ENCODE peak calls at places on chromosomes 2 and 18, in six cellular contexts. One of them, this sample, is unnamed.

GRCh38 chr2:60028819-60029218 is 524.6 kb downstream of the BCL11A start:
- DNase-seq in small intestine: no peak
- DNase-seq in NB4: no peak
- DNase-seq in lung microvascular endothelial cell: no peak
- DNase-seq in NCI-H1092 treated with DMSO at 0.1 percent for 48 hours: no peak
- DNase-seq in AG04450: no peak
- DNase-seq in this sample: no peak

GRCh38 chr2:135742307-135742838 is 718 bp downstream of the UBXN4 start:
- DNase-seq in small intestine: peak
- DNase-seq in NB4: peak
- DNase-seq in lung microvascular endothelial cell: peak
- DNase-seq in NCI-H1092 treated with DMSO at 0.1 percent for 48 hours: peak
- DNase-seq in AG04450: no peak
- DNase-seq in this sample: peak

GRCh38 chr18:2466978-2467377 is 104.3 kb downstream of the METTL4 start:
- DNase-seq in small intestine: no peak
- DNase-seq in NB4: no peak
- DNase-seq in lung microvascular endothelial cell: no peak
- DNase-seq in NCI-H1092 treated with DMSO at 0.1 percent for 48 hours: no peak
- DNase-seq in AG04450: no peak
- DNase-seq in this sample: no peak

GRCh38 chr2:240461471-240462072 is 26.1 kb downstream of the GPC1 start:
- DNase-seq in small intestine: no peak
- DNase-seq in NB4: no peak
- DNase-seq in lung microvascular endothelial cell: no peak
- DNase-seq in NCI-H1092 treated with DMSO at 0.1 percent for 48 hours: no peak
- DNase-seq in AG04450: no peak
- DNase-seq in this sample: no peak

GRCh38 chr2:115303-115702 is 69.0 kb upstream of the FAM110C start:
- DNase-seq in small intestine: no peak
- DNase-seq in NB4: no peak
- DNase-seq in lung microvascular endothelial cell: no peak
- DNase-seq in NCI-H1092 treated with DMSO at 0.1 percent for 48 hours: no peak
- DNase-seq in AG04450: no peak
- DNase-seq in this sample: no peak

GRCh38 chr18:75107196-75107930 is 101.6 kb downstream of the PTGR3 start:
- DNase-seq in small intestine: no peak
- DNase-seq in NB4: no peak
- DNase-seq in lung microvascular endothelial cell: no peak
- DNase-seq in NCI-H1092 treated with DMSO at 0.1 percent for 48 hours: no peak
- DNase-seq in AG04450: no peak
- DNase-seq in this sample: no peak

GRCh38 chr2:75162897-75163296 is 36.4 kb downstream of the TACR1 start:
- DNase-seq in small intestine: no peak
- DNase-seq in NB4: peak
- DNase-seq in lung microvascular endothelial cell: no peak
- DNase-seq in NCI-H1092 treated with DMSO at 0.1 percent for 48 hours: no peak
- DNase-seq in AG04450: no peak
- DNase-seq in this sample: no peak

GRCh38 chr2:3340144-3340543 is 37.5 kb downstream of the EIPR1 start:
- DNase-seq in small intestine: no peak
- DNase-seq in NB4: no peak
- DNase-seq in lung microvascular endothelial cell: no peak
- DNase-seq in NCI-H1092 treated with DMSO at 0.1 percent for 48 hours: no peak
- DNase-seq in AG04450: no peak
- DNase-seq in this sample: no peak

GRCh38 chr2:48600204-48600813 is 17.3 kb upstream of the GTF2A1L start:
- DNase-seq in small intestine: peak
- DNase-seq in NB4: peak
- DNase-seq in lung microvascular endothelial cell: peak
- DNase-seq in NCI-H1092 treated with DMSO at 0.1 percent for 48 hours: peak
- DNase-seq in AG04450: peak
- DNase-seq in this sample: no peak

GRCh38 chr2:54429055-54429454 is 27.1 kb upstream of the SPTBN1 start:
- DNase-seq in small intestine: no peak
- DNase-seq in NB4: no peak
- DNase-seq in lung microvascular endothelial cell: no peak
- DNase-seq in NCI-H1092 treated with DMSO at 0.1 percent for 48 hours: no peak
- DNase-seq in AG04450: no peak
- DNase-seq in this sample: peak

GRCh38 chr2:11417946-11418585 is 47.9 kb downstream of the E2F6 start:
- DNase-seq in small intestine: peak
- DNase-seq in NB4: peak
- DNase-seq in lung microvascular endothelial cell: peak
- DNase-seq in NCI-H1092 treated with DMSO at 0.1 percent for 48 hours: no peak
- DNase-seq in AG04450: no peak
- DNase-seq in this sample: no peak

GRCh38 chr2:54457326-54458023 is 1.3 kb downstream of the SPTBN1 start:
- DNase-seq in small intestine: no peak
- DNase-seq in NB4: peak
- DNase-seq in lung microvascular endothelial cell: peak
- DNase-seq in NCI-H1092 treated with DMSO at 0.1 percent for 48 hours: peak
- DNase-seq in AG04450: no peak
- DNase-seq in this sample: no peak

GRCh38 chr2:138762515-138762914 is 17.7 kb downstream of the NXPH2 start:
- DNase-seq in small intestine: no peak
- DNase-seq in NB4: no peak
- DNase-seq in lung microvascular endothelial cell: no peak
- DNase-seq in NCI-H1092 treated with DMSO at 0.1 percent for 48 hours: no peak
- DNase-seq in AG04450: no peak
- DNase-seq in this sample: no peak

GRCh38 chr2:36371963-36372391 is 16.4 kb downstream of the CRIM1 start:
- DNase-seq in small intestine: peak
- DNase-seq in NB4: no peak
- DNase-seq in lung microvascular endothelial cell: peak
- DNase-seq in NCI-H1092 treated with DMSO at 0.1 percent for 48 hours: no peak
- DNase-seq in AG04450: peak
- DNase-seq in this sample: peak

GRCh38 chr18:57269756-57270534 is 82.4 kb upstream of the ST8SIA3 start:
- DNase-seq in small intestine: peak
- DNase-seq in NB4: no peak
- DNase-seq in lung microvascular endothelial cell: no peak
- DNase-seq in NCI-H1092 treated with DMSO at 0.1 percent for 48 hours: no peak
- DNase-seq in AG04450: no peak
- DNase-seq in this sample: no peak

GRCh38 chr2:45837812-45838341 is 186.4 kb downstream of the PRKCE start:
- DNase-seq in small intestine: no peak
- DNase-seq in NB4: no peak
- DNase-seq in lung microvascular endothelial cell: no peak
- DNase-seq in NCI-H1092 treated with DMSO at 0.1 percent for 48 hours: no peak
- DNase-seq in AG04450: no peak
- DNase-seq in this sample: no peak

GRCh38 chr2:85702172-85702571 is 8.0 kb downstream of the GNLY start:
- DNase-seq in small intestine: no peak
- DNase-seq in NB4: peak
- DNase-seq in lung microvascular endothelial cell: peak
- DNase-seq in NCI-H1092 treated with DMSO at 0.1 percent for 48 hours: no peak
- DNase-seq in AG04450: no peak
- DNase-seq in this sample: no peak

GRCh38 chr2:10489842-10490555 is 41.9 kb upstream of the ODC1 start:
- DNase-seq in small intestine: no peak
- DNase-seq in NB4: no peak
- DNase-seq in lung microvascular endothelial cell: no peak
- DNase-seq in NCI-H1092 treated with DMSO at 0.1 percent for 48 hours: no peak
- DNase-seq in AG04450: no peak
- DNase-seq in this sample: no peak

GRCh38 chr2:231245253-231246094 is 47.0 kb downstream of the ARMC9 start:
- DNase-seq in small intestine: peak
- DNase-seq in NB4: peak
- DNase-seq in lung microvascular endothelial cell: no peak
- DNase-seq in NCI-H1092 treated with DMSO at 0.1 percent for 48 hours: no peak
- DNase-seq in AG04450: no peak
- DNase-seq in this sample: no peak

GRCh38 chr18:13910986-13911385 is 4.3 kb downstream of the MC2R start:
- DNase-seq in small intestine: no peak
- DNase-seq in NB4: no peak
- DNase-seq in lung microvascular endothelial cell: no peak
- DNase-seq in NCI-H1092 treated with DMSO at 0.1 percent for 48 hours: no peak
- DNase-seq in AG04450: no peak
- DNase-seq in this sample: no peak

GRCh38 chr2:10342245-10342951 is 39.7 kb downstream of the HPCAL1 start:
- DNase-seq in small intestine: no peak
- DNase-seq in NB4: no peak
- DNase-seq in lung microvascular endothelial cell: no peak
- DNase-seq in NCI-H1092 treated with DMSO at 0.1 percent for 48 hours: no peak
- DNase-seq in AG04450: no peak
- DNase-seq in this sample: no peak

GRCh38 chr2:102117488-102117887 is 25.1 kb upstream of the IL1R1 start:
- DNase-seq in small intestine: no peak
- DNase-seq in NB4: no peak
- DNase-seq in lung microvascular endothelial cell: no peak
- DNase-seq in NCI-H1092 treated with DMSO at 0.1 percent for 48 hours: no peak
- DNase-seq in AG04450: no peak
- DNase-seq in this sample: no peak

GRCh38 chr2:19630921-19631320 is 270.9 kb downstream of the TTC32 start:
- DNase-seq in small intestine: no peak
- DNase-seq in NB4: no peak
- DNase-seq in lung microvascular endothelial cell: no peak
- DNase-seq in NCI-H1092 treated with DMSO at 0.1 percent for 48 hours: no peak
- DNase-seq in AG04450: no peak
- DNase-seq in this sample: no peak

GRCh38 chr2:230503798-230504197 is 87.8 kb downstream of the SP100 start:
- DNase-seq in small intestine: no peak
- DNase-seq in NB4: no peak
- DNase-seq in lung microvascular endothelial cell: no peak
- DNase-seq in NCI-H1092 treated with DMSO at 0.1 percent for 48 hours: no peak
- DNase-seq in AG04450: no peak
- DNase-seq in this sample: no peak

GRCh38 chr2:213980883-213981282 is 430.0 kb upstream of the VWC2L start:
- DNase-seq in small intestine: no peak
- DNase-seq in NB4: no peak
- DNase-seq in lung microvascular endothelial cell: peak
- DNase-seq in NCI-H1092 treated with DMSO at 0.1 percent for 48 hours: no peak
- DNase-seq in AG04450: no peak
- DNase-seq in this sample: no peak

GRCh38 chr2:176129825-176130152 is 284 bp downstream of the HOXD8 start:
- DNase-seq in small intestine: no peak
- DNase-seq in NB4: no peak
- DNase-seq in lung microvascular endothelial cell: no peak
- DNase-seq in NCI-H1092 treated with DMSO at 0.1 percent for 48 hours: no peak
- DNase-seq in AG04450: no peak
- DNase-seq in this sample: no peak

GRCh38 chr2:48312126-48312525 is 217.8 kb upstream of the STON1 start:
- DNase-seq in small intestine: peak
- DNase-seq in NB4: no peak
- DNase-seq in lung microvascular endothelial cell: no peak
- DNase-seq in NCI-H1092 treated with DMSO at 0.1 percent for 48 hours: no peak
- DNase-seq in AG04450: no peak
- DNase-seq in this sample: peak

GRCh38 chr2:233208382-233209116 is 42.9 kb upstream of the ATG16L1 start:
- DNase-seq in small intestine: peak
- DNase-seq in NB4: no peak
- DNase-seq in lung microvascular endothelial cell: no peak
- DNase-seq in NCI-H1092 treated with DMSO at 0.1 percent for 48 hours: no peak
- DNase-seq in AG04450: no peak
- DNase-seq in this sample: no peak

GRCh38 chr2:236054125-236054524 is 114.1 kb downstream of the GBX2 start:
- DNase-seq in small intestine: no peak
- DNase-seq in NB4: no peak
- DNase-seq in lung microvascular endothelial cell: no peak
- DNase-seq in NCI-H1092 treated with DMSO at 0.1 percent for 48 hours: no peak
- DNase-seq in AG04450: no peak
- DNase-seq in this sample: no peak

GRCh38 chr2:47899915-47900314 is 6.4 kb downstream of the FBXO11 start:
- DNase-seq in small intestine: no peak
- DNase-seq in NB4: peak
- DNase-seq in lung microvascular endothelial cell: no peak
- DNase-seq in NCI-H1092 treated with DMSO at 0.1 percent for 48 hours: no peak
- DNase-seq in AG04450: no peak
- DNase-seq in this sample: no peak

GRCh38 chr18:48300463-48300961 is 108.7 kb downstream of the ZBTB7C start:
- DNase-seq in small intestine: peak
- DNase-seq in NB4: peak
- DNase-seq in lung microvascular endothelial cell: no peak
- DNase-seq in NCI-H1092 treated with DMSO at 0.1 percent for 48 hours: peak
- DNase-seq in AG04450: no peak
- DNase-seq in this sample: no peak

GRCh38 chr18:25332002-25332401 is 20.0 kb downstream of the ZNF521 start:
- DNase-seq in small intestine: no peak
- DNase-seq in NB4: no peak
- DNase-seq in lung microvascular endothelial cell: no peak
- DNase-seq in NCI-H1092 treated with DMSO at 0.1 percent for 48 hours: no peak
- DNase-seq in AG04450: no peak
- DNase-seq in this sample: no peak

GRCh38 chr2:142944264-142944663 is 66.8 kb downstream of the KYNU start:
- DNase-seq in small intestine: no peak
- DNase-seq in NB4: no peak
- DNase-seq in lung microvascular endothelial cell: peak
- DNase-seq in NCI-H1092 treated with DMSO at 0.1 percent for 48 hours: no peak
- DNase-seq in AG04450: no peak
- DNase-seq in this sample: peak